ENCODE peak calls at places on chromosomes 2 and 18, in six cellular contexts. X is left ventricle myocardium inferior, T is lower lobe of right lung, N is PC-3, L is adipocyte, B is IMR-90. Z is an unnamed sample.

GRCh38 chr2:28193552-28194383 is 198.9 kb upstream of the FOSL2 start:
- DNase-seq in X (no peak), T (no peak), N (peak; percentile 13), L (no peak), B (peak; percentile 46), Z (no peak)

GRCh38 chr2:234249873-234250272 is 199.4 kb downstream of the SPP2 start:
- DNase-seq in X (no peak), T (no peak), N (peak; percentile 93), L (peak; percentile 60), B (peak; percentile 48), Z (no peak)

GRCh38 chr18:49360582-49360981 is 99.9 kb downstream of the DYM start:
- DNase-seq in X (no peak), T (no peak), N (no peak), L (no peak), B (no peak), Z (no peak)

GRCh38 chr2:62785216-62785615 is 79.7 kb downstream of the EHBP1 start:
- DNase-seq in X (no peak), T (no peak), N (peak; percentile 30), L (no peak), B (peak; percentile 85), Z (no peak)

GRCh38 chr2:231676243-231676642 is 32.1 kb upstream of the PTMA start:
- DNase-seq in X (no peak), T (no peak), N (no peak), L (no peak), B (no peak), Z (no peak)

GRCh38 chr2:227397562-227397961 is 9.8 kb upstream of the SCYGR1 start:
- DNase-seq in X (no peak), T (no peak), N (no peak), L (no peak), B (no peak), Z (no peak)

GRCh38 chr2:73087311-73087710 is 15.8 kb upstream of the SFXN5 start:
- DNase-seq in X (no peak), T (no peak), N (no peak), L (no peak), B (no peak), Z (no peak)

GRCh38 chr2:127829845-127830246 is 18.9 kb upstream of the WDR33 start:
- DNase-seq in X (no peak), T (no peak), N (no peak), L (no peak), B (no peak), Z (peak; percentile 22)

GRCh38 chr2:224260605-224261004 is 141.3 kb downstream of the FAM124B start:
- DNase-seq in X (no peak), T (no peak), N (no peak), L (no peak), B (no peak), Z (no peak)

GRCh38 chr2:168583064-168583709 is 127.1 kb downstream of the CERS6 start:
- DNase-seq in X (no peak), T (no peak), N (no peak), L (peak; percentile 24), B (peak; percentile 43), Z (no peak)

GRCh38 chr2:44994377-44994776 is 14.9 kb downstream of the SIX2 start:
- DNase-seq in X (no peak), T (no peak), N (no peak), L (no peak), B (no peak), Z (no peak)

GRCh38 chr2:235619544-235619943 is 125.7 kb downstream of the AGAP1 start:
- DNase-seq in X (no peak), T (no peak), N (no peak), L (no peak), B (no peak), Z (no peak)

GRCh38 chr2:200814276-200814815 is 2.6 kb downstream of the BZW1 start:
- DNase-seq in X (no peak), T (no peak), N (no peak), L (peak; percentile 21), B (no peak), Z (no peak)

GRCh38 chr2:166625670-166626069 is 131.6 kb upstream of the SCN7A start:
- DNase-seq in X (no peak), T (no peak), N (peak; percentile 57), L (no peak), B (peak; percentile 6), Z (no peak)

GRCh38 chr2:108632748-108633147 is 86.5 kb upstream of the RANBP2 start:
- DNase-seq in X (no peak), T (no peak), N (no peak), L (no peak), B (no peak), Z (no peak)

GRCh38 chr18:49849331-49850217 is 36.2 kb upstream of the ACAA2 start:
- DNase-seq in X (peak; percentile 31), T (peak; percentile 82), N (peak; percentile 87), L (peak; percentile 37), B (peak; percentile 92), Z (no peak)

GRCh38 chr2:55225481-55226020 is 6.5 kb downstream of the CLHC1 start:
- DNase-seq in X (no peak), T (no peak), N (no peak), L (no peak), B (no peak), Z (no peak)

GRCh38 chr2:17644997-17645715 is 104.7 kb downstream of the VSNL1 start:
- DNase-seq in X (no peak), T (no peak), N (no peak), L (peak; percentile 43), B (peak; percentile 41), Z (no peak)

GRCh38 chr2:42722328-42723190 is 41.4 kb downstream of the OXER1 start:
- DNase-seq in X (peak; percentile 18), T (peak; percentile 81), N (peak; percentile 14), L (peak; percentile 85), B (peak; percentile 89), Z (no peak)

GRCh38 chr2:73285162-73285739 is 973 bp upstream of the FBXO41 start:
- DNase-seq in X (no peak), T (no peak), N (no peak), L (no peak), B (no peak), Z (no peak)

GRCh38 chr2:120748310-120748709 is 12.6 kb downstream of the GLI2 start:
- DNase-seq in X (no peak), T (no peak), N (no peak), L (no peak), B (no peak), Z (no peak)

GRCh38 chr2:109255594-109255993 is 126.6 kb downstream of the SH3RF3 start:
- DNase-seq in X (no peak), T (no peak), N (no peak), L (no peak), B (no peak), Z (no peak)

GRCh38 chr18:14965553-14965952 is 217.6 kb downstream of the ANKRD30B start:
- DNase-seq in X (no peak), T (no peak), N (no peak), L (no peak), B (no peak), Z (no peak)
- H3K9me3 ChIP-seq in X (no peaks in the 10 kb centered on the region), T (no peaks in the 10 kb centered on the region), N (no peaks in the 10 kb centered on the region), L (no peaks in the 10 kb centered on the region), B (peaks cover 36% of the 10 kb centered on the region), Z (no peaks in the 10 kb centered on the region)

GRCh38 chr2:150168596-150168995 is 318.9 kb downstream of the RND3 start:
- DNase-seq in X (no peak), T (no peak), N (peak; percentile 12), L (peak; percentile 82), B (peak; percentile 27), Z (no peak)

GRCh38 chr2:150165479-150165878 is 322.0 kb downstream of the RND3 start:
- DNase-seq in X (no peak), T (no peak), N (no peak), L (no peak), B (no peak), Z (no peak)

GRCh38 chr2:150169230-150169629 is 318.2 kb downstream of the RND3 start:
- DNase-seq in X (peak; percentile 32), T (no peak), N (peak; percentile 71), L (peak; percentile 77), B (peak; percentile 54), Z (no peak)

GRCh38 chr2:150167711-150168110 is 319.8 kb downstream of the RND3 start:
- DNase-seq in X (no peak), T (no peak), N (peak; percentile 95), L (peak; percentile 70), B (peak; percentile 77), Z (no peak)

GRCh38 chr2:150165988-150166965 is 321.2 kb downstream of the RND3 start:
- DNase-seq in X (no peak), T (no peak), N (peak; percentile 90), L (peak; percentile 64), B (no peak), Z (no peak)
- H3K9me3 ChIP-seq in X (peaks cover 3% of the 10 kb centered on the region), T (no peaks in the 10 kb centered on the region), N (no peaks in the 10 kb centered on the region), L (no peaks in the 10 kb centered on the region), B (no peaks in the 10 kb centered on the region), Z (no peaks in the 10 kb centered on the region)

GRCh38 chr2:153079315-153079714 is 360.9 kb downstream of the ARL6IP6 start:
- DNase-seq in X (no peak), T (no peak), N (no peak), L (no peak), B (no peak), Z (no peak)
- H3K9me3 ChIP-seq in X (no peaks in the 10 kb centered on the region), T (no peaks in the 10 kb centered on the region), N (no peaks in the 10 kb centered on the region), L (no peaks in the 10 kb centered on the region), B (peaks cover 3% of the 10 kb centered on the region), Z (no peaks in the 10 kb centered on the region)

DNA sequence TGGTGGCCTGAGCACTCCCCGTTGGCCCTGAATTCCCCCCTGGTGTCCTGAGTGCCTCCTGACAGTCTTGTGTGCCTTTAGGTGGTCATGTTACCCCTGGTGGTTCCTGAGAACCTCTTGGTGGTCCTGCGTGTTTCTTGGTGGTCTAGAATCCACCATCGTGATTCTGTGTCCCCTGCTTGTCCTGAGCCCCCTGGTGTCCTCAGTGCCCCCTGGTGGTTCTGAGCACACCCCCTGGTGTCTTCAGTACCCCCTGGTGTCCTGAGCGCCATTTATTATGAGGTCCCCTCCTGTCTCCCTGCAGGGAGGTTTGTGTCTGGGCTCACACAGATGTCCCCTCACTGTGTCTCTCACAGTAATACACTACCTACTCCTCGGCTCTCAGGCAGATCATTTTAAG is 61.3 kb upstream of the MAL start:
- DNase-seq in X (no peak), T (no peak), N (no peak), L (no peak), B (no peak), Z (no peak)
- H3K9me3 ChIP-seq in X (no peaks in the 10 kb centered on the region), T (no peaks in the 10 kb centered on the region), N (no peaks in the 10 kb centered on the region), L (peaks cover 4% of the 10 kb centered on the region), B (no peaks in the 10 kb centered on the region), Z (no peaks in the 10 kb centered on the region)

GRCh38 chr2:95017308-95017630 is 8.2 kb upstream of the MAL start:
- DNase-seq in X (no peak), T (no peak), N (no peak), L (no peak), B (no peak), Z (no peak)
- H3K9me3 ChIP-seq in X (no peaks in the 10 kb centered on the region), T (no peaks in the 10 kb centered on the region), N (no peaks in the 10 kb centered on the region), L (no peaks in the 10 kb centered on the region), B (no peaks in the 10 kb centered on the region), Z (no peaks in the 10 kb centered on the region)

DNA sequence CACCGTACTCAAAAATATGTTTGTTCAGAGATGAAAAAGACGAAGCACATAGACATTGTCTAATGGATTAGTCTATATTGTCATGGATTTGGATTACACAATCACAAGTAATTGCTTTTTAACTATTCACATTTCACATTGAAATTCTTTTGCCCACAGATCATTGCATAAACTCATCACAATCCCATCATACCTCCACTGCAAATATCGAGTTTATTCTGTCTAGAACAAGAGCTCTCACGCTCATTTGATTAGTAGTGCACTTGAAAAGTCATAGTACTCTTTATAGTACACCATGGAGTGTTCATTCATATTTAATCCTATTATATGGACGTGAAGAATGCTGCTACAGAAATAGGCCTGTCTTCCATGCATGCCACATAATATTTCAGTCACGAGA is 97.9 kb upstream of the SOX11 start:
- DNase-seq in X (no peak), T (no peak), N (no peak), L (no peak), B (no peak), Z (no peak)
- H3K9me3 ChIP-seq in X (no peaks in the 10 kb centered on the region), T (no peaks in the 10 kb centered on the region), N (peaks cover 6% of the 10 kb centered on the region), L (no peaks in the 10 kb centered on the region), B (peaks cover 2% of the 10 kb centered on the region), Z (no peaks in the 10 kb centered on the region)